ENCODE peak calls at places on chromosomes 16 and 17, in ten cellular contexts. Y, V, B, R, A, G, M, C, P and X are unnamed samples. For H3K27me3, the result is how much of the 10 kb centered on the place peaks cover.

GRCh38 chr16:19389246-19389645 is 28.4 kb upstream of the TMC5 start:
- DNase-seq in M (no peak), R (no peak), A (peak), G (peak), C (no peak), P (peak), Y (peak), V (no peak), B (peak), X (no peak)

GRCh38 chr17:40499551-40500189 is 1.8 kb downstream of the TNS4 start:
- DNase-seq in Y (no peak), R (no peak), C (peak), V (no peak), M (no peak), B (peak), P (peak), G (peak), A (peak), X (peak)

GRCh38 chr16:88382491-88383400 is at the start of gene ZNF469:
- DNase-seq in V (no peak), A (no peak), Y (no peak), P (no peak), G (peak), M (no peak), C (no peak), B (peak), R (no peak), X (no peak)

GRCh38 chr17:78623541-78623940 is 46.3 kb upstream of the DNAH17 start:
- DNase-seq in R (no peak), G (no peak), M (no peak), A (no peak), Y (no peak), P (no peak), V (no peak), C (no peak), B (no peak), X (no peak)

GRCh38 chr16:80710918-80711317 is 93.5 kb downstream of the CDYL2 start:
- DNase-seq in R (no peak), M (no peak), C (no peak), V (no peak), B (no peak), G (no peak), P (no peak), Y (peak), A (no peak), X (no peak)

GRCh38 chr17:50892101-50892776 is 26.1 kb upstream of the TOB1 start:
- DNase-seq in P (no peak), M (no peak), A (no peak), B (no peak), G (peak), Y (no peak), R (no peak), V (no peak), C (no peak), X (no peak)

GRCh38 chr16:83312015-83312734 is 495.6 kb upstream of the HSBP1 start:
- DNase-seq in V (no peak), A (no peak), R (no peak), P (no peak), G (no peak), B (no peak), M (no peak), C (no peak), Y (no peak), X (no peak)

GRCh38 chr17:82114872-82115271 is 16.8 kb upstream of the FASN start:
- DNase-seq in R (no peak), A (no peak), V (no peak), Y (no peak), P (no peak), B (no peak), M (no peak), G (no peak), C (no peak), X (no peak)

GRCh38 chr17:15954222-15954621 is 9.3 kb downstream of the ADORA2B start:
- DNase-seq in P (no peak), V (no peak), A (peak), M (no peak), C (no peak), G (peak), R (peak), Y (no peak), B (no peak), X (no peak)

GRCh38 chr17:79273660-79274059 is 199.0 kb downstream of the ENGASE start:
- DNase-seq in P (no peak), G (no peak), M (no peak), B (no peak), Y (no peak), C (no peak), A (no peak), R (no peak), V (no peak), X (no peak)

GRCh38 chr17:4498461-4499397 is at the start of gene SPNS2:
- DNase-seq in M (peak), C (no peak), B (peak), P (peak), V (no peak), Y (peak), R (no peak), G (peak), A (peak), X (no peak)

GRCh38 chr16:46828292-46828691 is 2.7 kb downstream of the C16orf87 start:
- DNase-seq in R (no peak), P (no peak), V (no peak), M (no peak), G (no peak), Y (no peak), A (no peak), C (no peak), B (no peak), X (no peak)

GRCh38 chr16:69699915-69700314 is 26.4 kb downstream of the NQO1 start:
- DNase-seq in C (no peak), M (no peak), R (no peak), B (no peak), G (no peak), V (no peak), P (no peak), Y (no peak), A (no peak), X (no peak)

GRCh38 chr17:28270055-28270454 is 48.9 kb upstream of the TMEM97 start:
- DNase-seq in Y (no peak), P (no peak), C (no peak), R (no peak), G (no peak), V (no peak), A (no peak), M (no peak), B (no peak), X (no peak)

GRCh38 chr17:2400474-2400866 is 390 bp downstream of the MNT start:
- DNase-seq in C (no peak), M (peak), V (no peak), Y (no peak), P (peak), G (peak), R (no peak), B (peak), A (peak), X (no peak)

GRCh38 chr17:80746262-80746935 is 201.8 kb downstream of the RPTOR start:
- DNase-seq in M (no peak), C (no peak), V (no peak), Y (no peak), G (no peak), A (no peak), B (no peak), R (no peak), P (no peak), X (no peak)

GRCh38 chr17:55577011-55577586 is 65.8 kb upstream of the SMIM36 start:
- DNase-seq in G (peak), Y (peak), B (no peak), A (peak), V (no peak), P (peak), C (no peak), R (no peak), M (peak), X (no peak)

GRCh38 chr16:1871974-1872635 is at the start of gene MEIOB:
- DNase-seq in A (peak), M (peak), V (no peak), R (no peak), G (no peak), P (peak), C (no peak), B (peak), Y (peak), X (no peak)

GRCh38 chr16:75931970-75932369 is 205.7 kb upstream of the CPHXL start:
- DNase-seq in A (no peak), Y (no peak), C (no peak), G (no peak), R (no peak), B (no peak), V (no peak), P (no peak), M (no peak), X (no peak)

GRCh38 chr16:27712251-27712711 is 162.3 kb downstream of the KATNIP start:
- DNase-seq in V (no peak), C (no peak), Y (no peak), A (no peak), M (no peak), P (no peak), G (no peak), R (no peak), B (peak), X (no peak)

GRCh38 chr17:66661411-66661843 is 173.5 kb upstream of the CACNG5 start:
- DNase-seq in A (peak), M (no peak), Y (peak), G (peak), C (no peak), P (no peak), B (no peak), R (no peak), V (no peak), X (no peak)

GRCh38 chr17:11990363-11990983 is 6.8 kb downstream of the ZNF18 start:
- DNase-seq in R (no peak), G (no peak), P (no peak), C (no peak), V (no peak), B (no peak), A (no peak), Y (no peak), M (no peak), X (no peak)

GRCh38 chr17:81991684-81992513 is 14.5 kb downstream of the ASPSCR1 start:
- DNase-seq in G (peak), B (peak), R (no peak), V (no peak), P (peak), A (peak), Y (peak), C (no peak), M (no peak), X (peak)

GRCh38 chr16:51762081-51762995 is 611.3 kb upstream of the SALL1 start:
- DNase-seq in C (no peak), P (peak), A (peak), R (peak), B (peak), G (peak), Y (peak), V (no peak), M (no peak), X (no peak)
- TF ChIP-seq CTCF in C (peak), P (peak), A (peak), R (peak), B (peak), G (peak), Y (peak), V (peak), M (no peak), X (peak)

GRCh38 chr17:74353446-74354060 is 8.1 kb downstream of the BTBD17 start:
- DNase-seq in M (no peak), Y (no peak), C (no peak), V (no peak), A (no peak), P (no peak), G (no peak), R (no peak), B (no peak), X (no peak)
- H3K27me3 ChIP-seq in M (half or more), Y (under half), C (under half), V (half or more), A (under half), P (under half), G (half or more), R (under half), B (half or more), X (under half)

GRCh38 chr17:17749921-17750320 is 68.7 kb downstream of the RAI1 start:
- DNase-seq in C (no peak), M (peak), V (no peak), B (no peak), A (peak), R (no peak), Y (peak), G (peak), P (peak), X (no peak)

GRCh38 chr17:17749025-17749772 is 67.9 kb downstream of the RAI1 start:
- DNase-seq in G (no peak), Y (peak), B (no peak), A (no peak), P (no peak), M (no peak), C (no peak), V (no peak), R (no peak), X (no peak)

GRCh38 chr17:17748604-17749003 is 67.3 kb downstream of the RAI1 start:
- DNase-seq in M (no peak), G (no peak), C (no peak), R (no peak), B (no peak), V (no peak), A (no peak), Y (no peak), P (no peak), X (no peak)

GRCh38 chr17:17745476-17746455 is 64.5 kb downstream of the RAI1 start:
- DNase-seq in B (no peak), A (no peak), G (no peak), V (no peak), Y (no peak), M (no peak), P (no peak), R (no peak), C (no peak), X (no peak)

GRCh38 chr17:17748179-17748578 is 66.9 kb downstream of the RAI1 start:
- DNase-seq in R (no peak), V (no peak), C (no peak), A (no peak), B (no peak), M (no peak), G (no peak), P (no peak), Y (peak), X (no peak)
- TF ChIP-seq CTCF in R (no peak), V (no peak), C (no peak), A (no peak), B (no peak), M (no peak), G (peak), P (no peak), Y (peak), X (no peak)

DNA sequence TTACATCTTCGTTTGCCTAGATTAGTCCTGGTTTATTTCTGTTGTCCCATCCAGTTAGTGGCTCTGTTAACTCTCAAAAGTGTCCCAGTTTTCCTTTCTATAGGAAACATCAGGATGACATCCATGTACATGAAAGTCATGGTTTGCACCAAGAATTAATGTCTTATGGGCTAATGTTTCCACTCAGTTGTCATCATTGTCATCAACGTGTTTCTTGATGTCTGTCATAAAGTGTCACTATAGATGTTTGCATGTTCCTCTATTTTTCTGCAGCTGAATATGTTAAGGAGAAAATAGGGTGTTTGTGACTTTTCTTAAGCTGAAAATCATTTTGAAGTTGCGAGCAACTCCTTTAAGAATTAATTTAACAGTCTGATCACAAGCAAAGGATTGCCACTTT is 567.0 kb downstream of the TMEM114 start:
- DNase-seq in V (no peak), Y (no peak), R (no peak), P (no peak), A (no peak), C (no peak), M (no peak), B (no peak), G (no peak), X (no peak)
- H3K27me3 ChIP-seq in V (under half), Y (under half), R (under half), P (under half), A (under half), C (under half), M (under half), B (under half), G (under half), X (under half)

GRCh38 chr16:13923703-13924298 is 3.8 kb downstream of the ERCC4 start:
- DNase-seq in V (no peak), B (no peak), G (peak), A (peak), M (no peak), R (no peak), Y (peak), C (no peak), P (no peak), X (no peak)
- TF ChIP-seq CTCF in V (peak), B (peak), G (peak), A (no peak), M (peak), R (peak), Y (peak), C (peak), P (peak), X (peak)

GRCh38 chr17:73835605-73836004 is 191.4 kb upstream of the SDK2 start:
- DNase-seq in R (no peak), Y (no peak), M (no peak), B (no peak), C (no peak), P (no peak), G (no peak), V (no peak), A (no peak), X (no peak)
- H3K27me3 ChIP-seq in R (under half), Y (under half), M (under half), B (under half), C (under half), P (under half), G (under half), V (half or more), A (under half), X (under half)

GRCh38 chr17:76104140-76104895 is 731 bp upstream of the EXOC7 start:
- DNase-seq in G (no peak), B (no peak), V (no peak), M (no peak), C (no peak), A (no peak), R (no peak), Y (no peak), P (no peak), X (no peak)

GRCh38 chr17:76104896-76105231 is 1.3 kb upstream of the EXOC7 start:
- DNase-seq in A (no peak), M (no peak), V (no peak), Y (no peak), P (no peak), R (no peak), B (no peak), C (no peak), G (no peak), X (no peak)

GRCh38 chr17:76107507-76107906 is 3.9 kb upstream of the EXOC7 start:
- DNase-seq in Y (no peak), M (no peak), V (no peak), A (peak), R (no peak), G (peak), C (no peak), B (no peak), P (no peak), X (no peak)

GRCh38 chr17:76102944-76103273 is 678 bp downstream of the EXOC7 start:
- DNase-seq in V (no peak), G (peak), B (no peak), P (no peak), Y (no peak), M (no peak), A (no peak), C (no peak), R (no peak), X (no peak)

GRCh38 chr17:76103274-76104139 is at the start of gene EXOC7:
- DNase-seq in V (peak), C (peak), B (peak), M (peak), G (peak), A (peak), R (peak), P (peak), Y (peak), X (peak)
- TF ChIP-seq CTCF in V (no peak), C (peak), B (no peak), M (no peak), G (no peak), A (peak), R (no peak), P (no peak), Y (no peak), X (no peak)

GRCh38 chr16:84631153-84631466 is 13.2 kb upstream of the COTL1 start:
- DNase-seq in A (no peak), B (no peak), G (no peak), M (no peak), P (no peak), R (no peak), V (no peak), C (no peak), Y (no peak), X (no peak)

GRCh38 chr16:84631882-84632281 is 14.0 kb upstream of the COTL1 start:
- DNase-seq in R (no peak), G (no peak), V (no peak), A (no peak), M (no peak), Y (no peak), C (no peak), B (no peak), P (no peak), X (no peak)

GRCh38 chr16:84629580-84629979 is 11.7 kb upstream of the COTL1 start:
- DNase-seq in B (no peak), C (no peak), A (no peak), R (no peak), Y (no peak), M (no peak), P (no peak), V (no peak), G (no peak), X (no peak)

GRCh38 chr16:84630009-84630408 is 12.1 kb upstream of the COTL1 start:
- DNase-seq in C (no peak), B (no peak), G (no peak), M (no peak), A (no peak), V (no peak), P (no peak), Y (no peak), R (no peak), X (no peak)

GRCh38 chr16:84630446-84631152 is 12.7 kb upstream of the COTL1 start:
- DNase-seq in Y (no peak), V (no peak), P (no peak), M (no peak), C (no peak), B (no peak), G (no peak), R (no peak), A (no peak), X (no peak)
- H3K27me3 ChIP-seq in Y (under half), V (under half), P (under half), M (under half), C (under half), B (under half), G (under half), R (under half), A (under half), X (under half)

GRCh38 chr17:45991341-45991740 is 7.7 kb upstream of the STH start:
- DNase-seq in V (no peak), M (no peak), B (no peak), Y (no peak), R (no peak), P (no peak), G (no peak), C (no peak), A (no peak), X (no peak)

GRCh38 chr17:45992175-45992574 is 6.9 kb upstream of the STH start:
- DNase-seq in B (no peak), P (no peak), A (no peak), C (no peak), Y (no peak), R (no peak), M (no peak), V (no peak), G (no peak), X (no peak)

GRCh38 chr17:45989759-45990158 is 9.3 kb upstream of the STH start:
- DNase-seq in M (no peak), Y (no peak), G (no peak), C (no peak), V (no peak), B (no peak), A (no peak), R (no peak), P (no peak), X (no peak)

GRCh38 chr17:45992904-45993303 is 6.1 kb upstream of the STH start:
- DNase-seq in V (no peak), G (no peak), M (no peak), A (no peak), P (no peak), B (no peak), Y (no peak), C (no peak), R (no peak), X (no peak)

GRCh38 chr17:45990836-45991235 is 8.2 kb upstream of the STH start:
- DNase-seq in G (no peak), M (no peak), V (no peak), R (no peak), P (no peak), C (no peak), A (no peak), Y (no peak), B (no peak), X (no peak)
- TF ChIP-seq CTCF in G (peak), M (no peak), V (no peak), R (peak), P (no peak), C (no peak), A (no peak), Y (peak), B (no peak), X (no peak)